ENCODE peak calls at places on chromosome 16, in eight cellular contexts. C is HepG2, E is K562, Y is Peyer's patch, K is prostate gland, X is tibial nerve, V is IMR-90, Z is stomach. N is an unnamed sample. For H3K4me1, the result is how much of the 10 kb centered on the place peaks cover.

GRCh38 chr16:11202260-11203091 is 53.5 kb downstream of the SOCS1 start:
- DNase-seq in K (no peak), C (no peak), X (no peak), E (no peak), Z (no peak), Y (no peak), V (peak), N (no peak)

GRCh38 chr16:19840524-19841110 is 44.0 kb downstream of the GPRC5B start:
- DNase-seq in Z (no peak), X (no peak), V (no peak), Y (no peak), C (no peak), K (no peak), E (no peak), N (no peak)

GRCh38 chr16:66918803-66919568 is at the start of gene CDH16:
- DNase-seq in X (no peak), E (no peak), C (no peak), K (no peak), Y (no peak), Z (no peak), V (no peak), N (no peak)

GRCh38 chr16:53952215-53953208 is 248.6 kb downstream of the FTO start:
- DNase-seq in C (no peak), K (no peak), Z (no peak), V (peak), Y (no peak), X (no peak), E (no peak), N (no peak)

GRCh38 chr16:81446318-81447275 is 2.0 kb downstream of the CMIP start:
- DNase-seq in V (peak), C (no peak), K (peak), X (no peak), Y (peak), E (no peak), Z (peak), N (no peak)

GRCh38 chr16:2846511-2847310 is 11.3 kb downstream of the PRSS22 start:
- DNase-seq in V (peak), E (no peak), C (no peak), X (no peak), Y (no peak), K (no peak), Z (no peak), N (no peak)

GRCh38 chr16:86941731-86942468 is 363.6 kb downstream of the FOXL1 start:
- DNase-seq in Z (no peak), E (no peak), V (no peak), K (no peak), C (no peak), Y (no peak), X (no peak), N (no peak)

GRCh38 chr16:56848056-56848936 is 16.7 kb upstream of the SLC12A3 start:
- DNase-seq in K (no peak), V (peak), E (no peak), Y (no peak), X (no peak), Z (no peak), C (no peak), N (peak)

GRCh38 chr16:1333149-1333812 is at the start of gene BAIAP3:
- DNase-seq in Y (peak), V (no peak), X (no peak), E (peak), C (no peak), Z (peak), K (peak), N (peak)

GRCh38 chr16:15950167-15950854 is 895 bp downstream of the ABCC1 start:
- DNase-seq in Z (peak), C (peak), V (peak), E (peak), Y (no peak), X (no peak), K (peak), N (no peak)

GRCh38 chr16:64864232-64864803 is 257.5 kb downstream of the CDH11 start:
- DNase-seq in C (no peak), X (no peak), Y (no peak), K (no peak), E (no peak), Z (no peak), V (peak), N (no peak)

GRCh38 chr16:86578499-86579267 is at the start of gene FOXL1:
- DNase-seq in V (peak), E (no peak), Y (no peak), K (no peak), Z (no peak), X (no peak), C (no peak), N (peak)

GRCh38 chr16:52611817-52612673 is 65.1 kb upstream of the TOX3 start:
- DNase-seq in C (peak), K (no peak), E (no peak), Z (peak), Y (no peak), X (no peak), V (no peak), N (no peak)

GRCh38 chr16:71540-72341 is 690 bp downstream of the RHBDF1 start:
- DNase-seq in Y (peak), C (peak), Z (peak), V (peak), X (peak), K (peak), E (peak), N (peak)

GRCh38 chr16:73337897-73338296 is 290.0 kb upstream of the ZFHX3 start:
- DNase-seq in Z (no peak), X (no peak), C (no peak), Y (no peak), E (no peak), K (no peak), V (no peak), N (no peak)

GRCh38 chr16:65044861-65045260 is 77.0 kb downstream of the CDH11 start:
- DNase-seq in C (no peak), Z (no peak), X (no peak), K (no peak), Y (no peak), V (peak), E (no peak), N (peak)

GRCh38 chr16:64409762-64410161 is 712.1 kb downstream of the CDH11 start:
- DNase-seq in C (no peak), Z (no peak), K (no peak), Y (no peak), X (peak), E (no peak), V (no peak), N (no peak)

GRCh38 chr16:55701442-55702319 is 45.9 kb downstream of the SLC6A2 start:
- DNase-seq in K (peak), Z (peak), X (peak), Y (peak), C (peak), V (peak), E (peak), N (peak)

GRCh38 chr16:24609740-24610420 is 70.5 kb downstream of the RBBP6 start:
- DNase-seq in Y (peak), K (peak), C (peak), Z (peak), E (no peak), X (peak), V (peak), N (peak)

GRCh38 chr16:424623-425081 is 797 bp upstream of the RAB11FIP3 start:
- DNase-seq in V (no peak), E (peak), Y (peak), Z (peak), K (peak), X (peak), C (no peak), N (peak)

GRCh38 chr16:82524939-82525338 is 101.8 kb upstream of the CDH13 start:
- DNase-seq in X (no peak), E (no peak), C (peak), Z (no peak), Y (no peak), V (no peak), K (peak), N (no peak)

GRCh38 chr16:73572135-73572534 is 524.2 kb upstream of the ZFHX3 start:
- DNase-seq in Y (no peak), X (no peak), K (peak), Z (peak), C (no peak), E (no peak), V (no peak), N (peak)

GRCh38 chr16:30092373-30093010 is 768 bp upstream of the TBX6 start:
- DNase-seq in C (peak), V (peak), E (peak), Z (peak), Y (peak), K (peak), X (peak), N (peak)
- TF ChIP-seq CTCF in C (peak), V (peak), E (peak), Z (no peak), Y (peak), K (no peak), X (no peak), N (peak)

GRCh38 chr16:31189412-31189778 is 9.5 kb downstream of the FUS start:
- DNase-seq in E (no peak), K (no peak), C (no peak), V (no peak), X (no peak), Z (no peak), Y (no peak), N (no peak)

GRCh38 chr16:31190061-31190460 is 10.1 kb downstream of the FUS start:
- DNase-seq in V (no peak), E (no peak), Z (no peak), C (no peak), X (no peak), Y (no peak), K (no peak), N (no peak)

GRCh38 chr16:31192856-31193642 is 9.5 kb downstream of the PYCARD start:
- DNase-seq in Y (no peak), K (no peak), C (no peak), E (no peak), V (no peak), X (no peak), Z (no peak), N (no peak)

GRCh38 chr16:31191697-31192428 is 10.7 kb downstream of the PYCARD start:
- DNase-seq in C (no peak), X (no peak), E (no peak), K (no peak), V (no peak), Z (no peak), Y (no peak), N (no peak)

DNA sequence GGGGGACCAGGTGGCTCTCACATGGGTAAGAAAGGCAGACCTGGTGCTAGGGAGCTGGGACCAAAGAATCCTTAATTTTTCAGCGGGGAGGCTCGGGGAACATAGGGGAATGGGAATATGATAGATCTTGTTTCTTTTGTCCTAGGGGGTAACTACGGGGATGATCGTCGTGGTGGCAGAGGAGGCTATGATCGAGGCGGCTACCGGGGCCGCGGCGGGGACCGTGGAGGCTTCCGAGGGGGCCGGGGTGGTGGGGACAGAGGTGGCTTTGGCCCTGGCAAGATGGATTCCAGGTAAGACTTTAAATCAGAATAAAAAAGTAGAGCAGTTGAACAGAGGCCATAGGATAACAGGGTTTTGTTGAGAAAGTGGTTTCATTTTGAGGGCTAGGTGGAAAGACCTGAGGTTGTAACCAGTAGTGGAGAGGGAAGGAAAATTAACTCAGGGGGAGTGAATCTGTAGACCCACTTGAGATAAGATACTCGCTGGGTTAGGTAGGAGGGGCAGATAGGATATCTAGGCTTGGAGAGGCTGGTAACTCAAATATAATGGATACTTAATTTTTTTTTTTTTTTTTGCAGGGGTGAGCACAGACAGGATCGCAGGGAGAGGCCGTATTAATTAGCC is 11.0 kb downstream of the FUS start:
- DNase-seq in E (no peak), X (no peak), V (no peak), Y (no peak), Z (no peak), C (no peak), K (no peak), N (no peak)
- TF ChIP-seq POLR2A in E (peak), X (no peak), V (no peak), Y (no peak), Z (no peak), C (peak), K (no peak), N (no peak)

GRCh38 chr16:78237856-78238255 is 138.4 kb downstream of the WWOX start:
- DNase-seq in Y (no peak), K (no peak), E (no peak), Z (no peak), C (no peak), X (no peak), V (no peak), N (no peak)

GRCh38 chr16:78240459-78241222 is 141.2 kb downstream of the WWOX start:
- DNase-seq in X (no peak), E (no peak), C (peak), Z (peak), Y (no peak), V (no peak), K (peak), N (peak)

GRCh38 chr16:78244131-78244899 is 144.9 kb downstream of the WWOX start:
- DNase-seq in K (no peak), Y (no peak), Z (peak), X (no peak), C (no peak), E (no peak), V (no peak), N (no peak)

GRCh38 chr16:78237346-78237745 is 137.9 kb downstream of the WWOX start:
- DNase-seq in X (no peak), Z (no peak), E (no peak), C (no peak), K (no peak), Y (no peak), V (no peak), N (no peak)

GRCh38 chr16:78242231-78242630 is 142.8 kb downstream of the WWOX start:
- DNase-seq in X (no peak), Y (no peak), C (peak), V (no peak), Z (no peak), E (no peak), K (no peak), N (no peak)
- H3K4me1 ChIP-seq in X (under half), Y (under half), C (half or more), V (under half), Z (under half), E (under half), K (under half), N (under half)

DNA sequence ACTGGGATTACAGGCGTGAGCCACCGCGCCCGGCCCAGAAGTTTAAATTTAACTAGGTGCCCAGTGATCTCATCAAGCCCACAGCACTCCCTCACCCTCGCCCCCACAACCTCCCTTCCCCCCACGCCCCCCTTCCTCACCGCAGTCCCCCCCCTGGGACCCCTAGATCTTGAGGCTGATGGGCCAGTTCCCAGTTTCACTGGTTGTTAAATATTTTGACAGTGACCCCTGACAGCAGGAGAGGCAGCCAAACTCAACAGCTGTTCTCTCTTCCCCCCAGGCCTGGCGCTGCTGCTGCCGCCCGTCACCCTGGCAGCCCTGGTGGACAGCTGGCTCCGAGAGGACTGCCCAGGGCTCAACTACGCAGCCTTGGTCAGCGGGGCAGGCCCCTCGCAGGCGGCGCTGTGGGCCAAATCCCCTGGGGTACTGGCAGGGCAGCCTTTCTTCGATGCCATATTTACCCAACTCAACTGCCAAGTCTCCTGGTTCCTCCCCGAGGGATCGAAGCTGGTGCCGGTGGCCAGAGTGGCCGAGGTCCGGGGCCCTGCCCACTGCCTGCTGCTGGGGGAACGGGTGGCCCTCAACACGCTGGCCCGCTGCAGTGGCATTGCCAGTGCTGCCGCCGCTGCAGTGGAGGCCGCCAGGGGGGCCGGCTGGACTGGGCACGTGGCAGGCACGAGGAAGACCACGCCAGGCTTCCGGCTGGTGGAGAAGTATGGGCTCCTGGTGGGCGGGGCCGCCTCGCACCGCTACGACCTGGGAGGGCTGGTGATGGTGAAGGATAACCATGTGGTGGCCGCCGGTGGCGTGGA is 15.6 kb downstream of the QPRT start:
- DNase-seq in Z (no peak), C (no peak), E (no peak), X (no peak), V (no peak), K (no peak), Y (peak), N (peak)
- TF ChIP-seq CTCF in Z (no peak), C (no peak), E (no peak), X (no peak), V (no peak), K (no peak), Y (no peak), N (no peak)

GRCh38 chr16:85319984-85320440 is 207.7 kb upstream of the CIBAR2 start:
- DNase-seq in E (no peak), Z (no peak), K (no peak), V (no peak), X (no peak), Y (no peak), C (no peak), N (no peak)

GRCh38 chr16:85323961-85324253 is 211.6 kb upstream of the CIBAR2 start:
- DNase-seq in V (no peak), X (no peak), Z (no peak), Y (no peak), K (no peak), C (no peak), E (no peak), N (no peak)

GRCh38 chr16:85320677-85321385 is 208.6 kb upstream of the CIBAR2 start:
- DNase-seq in Z (no peak), C (no peak), E (no peak), Y (no peak), X (no peak), V (no peak), K (no peak), N (no peak)

GRCh38 chr16:85323230-85323960 is 211.1 kb upstream of the CIBAR2 start:
- DNase-seq in X (no peak), Y (no peak), K (no peak), Z (no peak), V (no peak), E (no peak), C (no peak), N (no peak)

DNA sequence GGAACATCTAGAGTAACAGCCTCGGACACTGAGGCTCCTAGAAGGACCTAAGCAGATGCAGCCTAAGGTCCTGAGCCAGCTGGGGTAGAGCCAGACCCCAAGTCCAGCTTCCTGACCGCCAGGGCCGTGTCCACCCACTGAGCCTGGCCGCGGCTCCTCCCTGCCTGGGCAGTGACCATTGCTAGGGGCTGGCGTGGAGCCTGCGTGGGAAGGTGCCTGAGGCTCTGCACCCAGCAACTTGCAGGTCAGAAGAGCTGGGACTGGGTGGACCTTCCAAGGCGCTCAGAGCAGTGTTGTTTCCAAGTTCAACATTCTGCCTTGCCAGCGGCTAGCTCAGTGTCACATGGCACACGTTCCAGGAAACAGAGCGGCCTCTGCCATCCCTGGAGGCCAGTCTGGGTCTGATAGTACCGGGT is 209.6 kb upstream of the CIBAR2 start:
- DNase-seq in Y (peak), K (peak), C (no peak), Z (peak), X (peak), E (peak), V (peak), N (peak)
- TF ChIP-seq POLR2A in Y (no peak), K (no peak), C (no peak), Z (no peak), X (no peak), E (no peak), V (no peak), N (no peak)

GRCh38 chr16:85201566-85201965 is 89.3 kb upstream of the CIBAR2 start:
- DNase-seq in E (no peak), X (no peak), Y (no peak), Z (no peak), V (peak), K (no peak), C (no peak), N (no peak)

GRCh38 chr16:85199069-85199725 is 86.9 kb upstream of the CIBAR2 start:
- DNase-seq in Y (no peak), V (no peak), Z (no peak), X (no peak), C (no peak), K (no peak), E (no peak), N (no peak)

GRCh38 chr16:85200471-85201278 is 88.4 kb upstream of the CIBAR2 start:
- DNase-seq in E (no peak), Z (no peak), K (no peak), C (peak), V (no peak), Y (peak), X (no peak), N (no peak)

GRCh38 chr16:85197611-85198566 is 85.6 kb upstream of the CIBAR2 start:
- DNase-seq in E (no peak), K (no peak), Z (no peak), V (no peak), Y (no peak), X (no peak), C (peak), N (no peak)

GRCh38 chr16:85199880-85200279 is 87.6 kb upstream of the CIBAR2 start:
- DNase-seq in Y (no peak), X (no peak), C (no peak), Z (no peak), V (no peak), K (no peak), E (peak), N (no peak)
- H3K4me1 ChIP-seq in Y (under half), X (under half), C (half or more), Z (half or more), V (half or more), K (under half), E (under half), N (under half)

DNA sequence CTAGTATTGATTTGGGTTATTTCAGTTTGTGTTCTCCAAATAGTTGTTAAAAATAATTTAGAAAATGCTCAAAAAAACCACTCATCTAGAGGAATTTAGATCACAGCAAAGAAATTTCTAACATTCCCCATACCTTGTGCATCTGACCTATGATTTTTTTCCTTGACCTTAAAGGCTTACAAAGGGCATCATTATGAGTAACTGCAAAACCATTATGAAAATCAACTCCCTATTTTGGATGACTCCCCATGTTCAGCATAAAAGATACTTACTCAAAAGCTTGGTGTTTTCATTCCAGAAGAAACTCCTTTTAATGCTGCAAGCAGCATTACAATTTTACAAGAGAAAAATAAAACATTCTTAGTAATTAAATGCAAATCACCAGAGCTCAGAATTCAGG is 83.2 kb downstream of the GRIN2A start:
- DNase-seq in Z (no peak), E (no peak), C (no peak), Y (no peak), V (no peak), K (no peak), X (no peak), N (no peak)
- TF ChIP-seq CTCF in Z (no peak), E (no peak), C (no peak), Y (no peak), V (no peak), K (no peak), X (no peak), N (no peak)